ENCODE peak calls at places on chromosomes 7 and 10, in four cellular contexts. H, E, B and V are unnamed samples.

GRCh38 chr7:130453051-130453450 is 12.2 kb upstream of the CEP41 start:
- DNase-seq in H (no peak), B (no peak), E (no peak), V (no peak)

GRCh38 chr10:107540981-107541380 is 376.5 kb upstream of the SORCS1 start:
- DNase-seq in B (no peak), H (no peak), E (no peak), V (no peak)

GRCh38 chr7:157224627-157225026 is 85.9 kb downstream of the UBE3C start:
- DNase-seq in H (no peak), E (no peak), B (no peak), V (no peak)

GRCh38 chr7:30225863-30226361 is 58.5 kb upstream of the ZNRF2 start:
- DNase-seq in H (no peak), E (no peak), B (peak; percentile 31), V (no peak)

GRCh38 chr7:128217972-128218652 is 23.0 kb upstream of the LEP start:
- DNase-seq in B (no peak), E (no peak), H (no peak), V (no peak)

GRCh38 chr10:100829933-100830727 is 82.6 kb upstream of the SLF2 start:
- DNase-seq in E (peak; percentile 65), B (no peak), H (no peak), V (peak; percentile 54)

GRCh38 chr7:18354686-18355085 is 140.9 kb upstream of the HDAC9 start:
- DNase-seq in H (no peak), E (no peak), B (no peak), V (no peak)

GRCh38 chr10:28532509-28533314 is at the start of gene WAC:
- DNase-seq in E (peak; percentile 97), H (peak; percentile 98), B (peak; percentile 83), V (peak; percentile 99)

GRCh38 chr10:43231523-43232078 is 35.3 kb downstream of the RASGEF1A start:
- DNase-seq in E (no peak), H (no peak), B (no peak), V (peak; percentile 3)

GRCh38 chr7:1218541-1219165 is 14.0 kb upstream of the UNCX start:
- DNase-seq in H (no peak), E (peak; percentile 19), B (no peak), V (no peak)

GRCh38 chr7:101935521-101936141 is 118.2 kb downstream of the CUX1 start:
- DNase-seq in B (no peak), E (no peak), H (no peak), V (no peak)

GRCh38 chr7:45178241-45179225 is 20.9 kb downstream of the RAMP3 start:
- DNase-seq in E (peak; percentile 22), H (no peak), B (peak; percentile 7), V (no peak)

GRCh38 chr7:20595971-20596370 is 19.5 kb upstream of the ABCB5 start:
- DNase-seq in H (no peak), B (no peak), E (no peak), V (no peak)

GRCh38 chr10:103254538-103255325 is 9.0 kb downstream of the RPEL1 start:
- DNase-seq in E (no peak), H (no peak), B (peak; percentile 61), V (no peak)

GRCh38 chr10:4016214-4016740 is 231.3 kb upstream of the KLF6 start:
- DNase-seq in B (no peak), E (no peak), H (no peak), V (no peak)

GRCh38 chr10:8365935-8366911 is 311.7 kb downstream of the GATA3 start:
- DNase-seq in E (no peak), B (no peak), H (no peak), V (no peak)

GRCh38 chr10:14822879-14823755 is 14.7 kb downstream of the CDNF start:
- DNase-seq in H (peak; percentile 35), E (peak; percentile 61), B (peak; percentile 16), V (peak; percentile 22)
- TF ChIP-seq CTCF in H (peak; percentile 48), E (peak; percentile 72), B (peak; percentile 71), V (peak; percentile 65)

DNA sequence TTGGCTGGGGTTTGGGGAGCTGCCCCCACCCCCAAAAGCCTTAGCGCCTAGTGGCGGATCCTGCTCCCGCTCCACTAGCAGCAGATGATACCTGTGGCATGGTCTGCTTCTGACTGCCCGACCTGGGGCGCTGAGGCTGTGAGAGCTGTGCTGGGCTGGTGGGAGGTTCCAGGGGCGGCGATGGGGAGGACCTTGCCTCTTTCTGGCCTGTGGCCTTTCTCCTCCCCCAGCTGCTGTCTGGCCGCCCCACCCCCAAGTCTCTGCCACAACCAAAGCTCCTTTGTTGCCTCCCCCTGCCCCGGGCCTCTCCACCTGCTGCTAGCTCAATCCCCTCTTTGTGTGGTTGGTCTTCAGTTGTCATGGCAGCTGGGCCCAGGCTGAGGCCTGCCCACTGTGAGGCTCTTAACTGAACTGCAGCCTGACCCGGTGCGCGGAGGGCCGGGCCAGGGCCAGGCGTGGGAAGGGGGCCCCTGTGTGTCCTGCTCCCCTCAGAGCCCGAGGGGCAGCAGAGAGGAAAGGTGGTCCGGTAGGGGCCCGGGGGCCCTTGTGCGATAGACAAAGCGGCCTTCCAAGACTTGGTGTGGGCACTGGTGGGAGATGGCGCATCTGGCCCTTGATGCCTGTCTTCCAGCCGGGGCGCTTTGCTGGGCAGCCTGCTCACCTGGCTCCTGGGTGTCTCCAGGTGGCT is 4.7 kb downstream of the ZNF775 start:
- DNase-seq in E (peak; percentile 98), B (no peak), H (peak; percentile 54), V (peak; percentile 73)
- TF ChIP-seq CTCF in E (no peak), B (no peak), H (no peak), V (no peak)

DNA sequence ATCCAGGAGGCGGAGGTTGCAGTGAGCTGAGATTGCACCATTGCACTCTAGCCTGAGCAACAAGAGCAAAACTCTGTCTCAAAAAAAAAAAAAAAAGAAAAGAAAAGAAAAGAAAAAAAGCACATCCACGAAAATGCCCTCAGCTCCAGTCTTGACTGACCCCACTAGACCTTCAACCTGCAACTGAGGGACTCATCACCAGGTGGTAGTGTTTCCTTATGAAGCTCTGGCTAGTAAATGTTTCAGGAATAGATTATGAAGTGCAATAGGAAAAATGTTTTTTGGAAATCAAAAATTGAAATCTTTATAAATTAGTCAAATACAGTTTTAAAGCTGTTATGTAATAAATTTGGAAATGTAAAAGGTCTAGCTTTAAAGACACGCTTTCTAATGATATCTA is 22.4 kb downstream of the TLL2 start:
- DNase-seq in E (no peak), H (no peak), B (no peak), V (no peak)
- TF ChIP-seq CTCF in E (peak; percentile 37), H (no peak), B (peak; percentile 75), V (no peak)

DNA sequence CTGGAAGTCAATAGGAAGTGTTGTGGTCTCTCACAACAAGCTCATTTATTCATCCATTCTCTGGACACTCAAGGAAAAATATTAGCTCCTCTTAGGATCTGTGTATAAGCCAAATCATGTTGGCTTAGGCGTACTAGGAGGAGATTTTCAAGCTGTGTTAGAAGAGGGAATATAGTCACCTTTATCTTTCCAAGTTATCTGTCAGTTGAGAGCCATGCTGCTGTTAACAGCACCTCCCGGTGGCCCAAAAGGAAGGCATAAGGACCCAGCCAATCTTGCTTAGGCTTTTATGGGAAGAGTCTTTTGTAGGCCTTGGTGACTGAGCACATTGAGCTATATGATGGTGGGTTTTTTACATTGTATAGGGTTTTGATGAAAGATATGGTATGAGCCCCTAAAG is 220.0 kb downstream of the LRMDA start:
- DNase-seq in B (peak; percentile 15), H (no peak), E (peak; percentile 55), V (no peak)
- TF ChIP-seq CTCF in B (peak; percentile 40), H (no peak), E (peak; percentile 58), V (peak; percentile 10)